ENCODE peak calls at places on chromosomes 1 and 21, in eight cellular contexts. O is tibial nerve, X is ascending aorta, I is K562, K is HCT116, Y is colonic mucosa, V is caudate nucleus, U is IMR-90. T is an unnamed sample.

GRCh38 chr1:192809286-192810252 is 730 bp downstream of the RGS2 start:
- DNase-seq in O (no peak), X (no peak), I (peak), K (no peak), Y (peak), V (no peak), U (peak), T (no peak)

GRCh38 chr1:38029081-38029681 is 16.6 kb downstream of the UTP11 start:
- DNase-seq in O (no peak), X (no peak), I (peak), K (no peak), Y (no peak), V (no peak), U (no peak), T (no peak)

GRCh38 chr1:180178511-180179161 is 24.0 kb downstream of the QSOX1 start:
- DNase-seq in O (peak), X (no peak), I (peak), K (peak), Y (peak), V (no peak), U (peak), T (no peak)

GRCh38 chr1:6392081-6392879 is 1.3 kb downstream of the ACOT7 start:
- DNase-seq in O (no peak), X (no peak), I (no peak), K (no peak), Y (peak), V (no peak), U (no peak), T (no peak)

GRCh38 chr1:219560856-219561255 is 52.0 kb downstream of the ZC3H11B start:
- DNase-seq in O (no peak), X (no peak), I (no peak), K (no peak), Y (no peak), V (no peak), U (no peak), T (no peak)

GRCh38 chr1:44808938-44809917 is 905 bp downstream of the BTBD19 start:
- DNase-seq in O (no peak), X (peak), I (peak), K (no peak), Y (peak), V (no peak), U (peak), T (no peak)

GRCh38 chr21:37970548-37970947 is 54.3 kb upstream of the KCNJ6 start:
- DNase-seq in O (no peak), X (no peak), I (no peak), K (no peak), Y (no peak), V (no peak), U (no peak), T (no peak)

GRCh38 chr1:238152119-238152518 is 261.4 kb upstream of the ZP4 start:
- DNase-seq in O (no peak), X (no peak), I (no peak), K (no peak), Y (no peak), V (no peak), U (no peak), T (no peak)

GRCh38 chr1:2529776-2530500 is at the start of gene HES5:
- DNase-seq in O (no peak), X (no peak), I (no peak), K (no peak), Y (peak), V (no peak), U (no peak), T (no peak)

GRCh38 chr1:174200746-174201145 is 41.4 kb downstream of the RABGAP1L start:
- DNase-seq in O (no peak), X (no peak), I (no peak), K (no peak), Y (no peak), V (no peak), U (no peak), T (no peak)

GRCh38 chr1:117092594-117092993 is 29.0 kb downstream of the TRIM45 start:
- DNase-seq in O (no peak), X (no peak), I (no peak), K (no peak), Y (no peak), V (no peak), U (no peak), T (no peak)

GRCh38 chr21:41678016-41678935 is 88.6 kb downstream of the RIPK4 start:
- DNase-seq in O (no peak), X (no peak), I (no peak), K (peak), Y (peak), V (no peak), U (peak), T (no peak)

GRCh38 chr1:241411056-241411775 is 54.2 kb upstream of the RGS7 start:
- DNase-seq in O (no peak), X (no peak), I (no peak), K (no peak), Y (no peak), V (no peak), U (peak), T (no peak)

GRCh38 chr1:48817505-48818114 is 40.9 kb upstream of the BEND5 start:
- DNase-seq in O (peak), X (no peak), I (no peak), K (peak), Y (peak), V (peak), U (peak), T (peak)

GRCh38 chr1:246151796-246152434 is 355.2 kb downstream of the SMYD3 start:
- DNase-seq in O (no peak), X (no peak), I (peak), K (no peak), Y (no peak), V (no peak), U (peak), T (no peak)

GRCh38 chr1:145959957-145960467 is 2.2 kb upstream of the LIX1L start:
- DNase-seq in O (no peak), X (no peak), I (no peak), K (no peak), Y (no peak), V (no peak), U (no peak), T (no peak)

GRCh38 chr21:45632165-45632896 is 11.2 kb upstream of the PCBP3 start:
- DNase-seq in O (no peak), X (no peak), I (no peak), K (no peak), Y (peak), V (no peak), U (no peak), T (no peak)

GRCh38 chr1:4137621-4138390 is 237.7 kb upstream of the C1orf174 start:
- DNase-seq in O (no peak), X (no peak), I (no peak), K (no peak), Y (no peak), V (no peak), U (no peak), T (no peak)

GRCh38 chr1:59569198-59569597 is 245.6 kb upstream of the HOOK1 start:
- DNase-seq in O (no peak), X (no peak), I (no peak), K (no peak), Y (no peak), V (no peak), U (no peak), T (no peak)

GRCh38 chr21:36698160-36699025 is 522 bp upstream of the SIM2 start:
- DNase-seq in O (no peak), X (no peak), I (no peak), K (peak), Y (no peak), V (no peak), U (peak), T (no peak)

GRCh38 chr21:44994581-44995171 is 54.8 kb downstream of the SLX9 start:
- DNase-seq in O (no peak), X (no peak), I (no peak), K (no peak), Y (no peak), V (no peak), U (no peak), T (no peak)

GRCh38 chr1:84920159-84920558 is 27.2 kb upstream of the LPAR3 start:
- DNase-seq in O (no peak), X (no peak), I (no peak), K (no peak), Y (no peak), V (no peak), U (no peak), T (no peak)

GRCh38 chr1:75723989-75724471 is 479 bp upstream of the ACADM start:
- DNase-seq in O (peak), X (no peak), I (peak), K (peak), Y (peak), V (peak), U (peak), T (peak)

GRCh38 chr1:63721531-63722189 is 52.2 kb upstream of the ROR1 start:
- DNase-seq in O (no peak), X (no peak), I (no peak), K (no peak), Y (no peak), V (no peak), U (peak), T (no peak)

GRCh38 chr1:155176544-155177071 is 3.0 kb downstream of the TRIM46 start:
- DNase-seq in O (peak), X (peak), I (peak), K (peak), Y (peak), V (peak), U (peak), T (no peak)

GRCh38 chr1:224644553-224645154 is 28.5 kb downstream of the CNIH3 start:
- DNase-seq in O (no peak), X (no peak), I (peak), K (peak), Y (peak), V (no peak), U (peak), T (no peak)

GRCh38 chr21:35035581-35035980 is 13.5 kb downstream of the RUNX1 start:
- DNase-seq in O (no peak), X (no peak), I (no peak), K (no peak), Y (no peak), V (no peak), U (no peak), T (no peak)

GRCh38 chr1:61289232-61289967 is 207.0 kb downstream of the NFIA start:
- DNase-seq in O (no peak), X (no peak), I (peak), K (no peak), Y (no peak), V (no peak), U (no peak), T (no peak)

GRCh38 chr1:114707604-114708003 is 9.0 kb downstream of the NRAS start:
- DNase-seq in O (no peak), X (no peak), I (no peak), K (no peak), Y (no peak), V (no peak), U (no peak), T (no peak)

GRCh38 chr1:15847893-15848142 is 311 bp downstream of the SPEN start:
- DNase-seq in O (no peak), X (no peak), I (no peak), K (no peak), Y (no peak), V (no peak), U (no peak), T (no peak)

GRCh38 chr21:38134084-38134873 is 122.5 kb upstream of the KCNJ15 start:
- DNase-seq in O (no peak), X (no peak), I (no peak), K (no peak), Y (no peak), V (no peak), U (no peak), T (no peak)

GRCh38 chr1:210373878-210374599 is 45.3 kb downstream of the HHAT start:
- DNase-seq in O (no peak), X (no peak), I (peak), K (peak), Y (peak), V (peak), U (peak), T (peak)

GRCh38 chr1:52614671-52615070 is 12.5 kb downstream of the GPX7 start:
- DNase-seq in O (no peak), X (no peak), I (no peak), K (no peak), Y (no peak), V (no peak), U (no peak), T (no peak)

GRCh38 chr1:225645194-225645593 is 7.7 kb downstream of the ENAH start:
- DNase-seq in O (no peak), X (no peak), I (no peak), K (no peak), Y (no peak), V (no peak), U (no peak), T (no peak)

GRCh38 chr1:241357366-241358305 is 631 bp upstream of the RGS7 start:
- DNase-seq in O (no peak), X (no peak), I (no peak), K (no peak), Y (no peak), V (no peak), U (no peak), T (no peak)

GRCh38 chr21:34558960-34559631 is 47.1 kb upstream of the KCNE1 start:
- DNase-seq in O (no peak), X (no peak), I (no peak), K (no peak), Y (no peak), V (no peak), U (peak), T (no peak)

GRCh38 chr1:15352122-15352957 is 57.3 kb upstream of the EFHD2 start:
- DNase-seq in O (no peak), X (no peak), I (peak), K (peak), Y (peak), V (no peak), U (peak), T (no peak)

DNA sequence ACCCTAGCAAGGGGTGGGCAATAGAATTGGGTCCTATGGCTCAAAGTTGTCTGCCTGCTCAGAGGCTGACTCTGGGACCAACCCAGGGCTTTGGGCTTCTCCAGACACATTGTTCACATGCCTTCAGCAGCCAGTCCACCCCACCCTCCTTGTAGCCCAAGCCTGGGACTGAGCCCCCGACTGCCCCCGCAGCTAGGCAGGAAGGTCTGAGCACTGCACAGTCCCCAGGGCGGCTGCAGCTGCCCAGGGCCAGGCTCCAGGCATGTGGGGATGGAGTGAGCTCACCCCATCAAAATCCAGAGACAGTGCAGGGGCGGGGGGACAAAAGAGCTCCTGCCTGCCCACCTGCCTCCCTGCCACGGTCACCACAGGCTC is 35.6 kb downstream of the HSPG2 start:
- DNase-seq in O (no peak), X (no peak), I (no peak), K (no peak), Y (no peak), V (no peak), U (peak), T (no peak)
- H3K27ac ChIP-seq in O (peak), X (peak), I (peak), K (no peak), Y (peak), V (no peak), U (no peak), T (no peak)

GRCh38 chr1:165597883-165598675 is 33.0 kb upstream of the MGST3 start:
- DNase-seq in O (peak), X (peak), I (peak), K (peak), Y (peak), V (peak), U (peak), T (peak)
- H3K27ac ChIP-seq in O (peak), X (peak), I (peak), K (peak), Y (peak), V (peak), U (peak), T (peak)

GRCh38 chr1:10168912-10169514 is 41.4 kb upstream of the KIF1B start:
- DNase-seq in O (no peak), X (no peak), I (no peak), K (no peak), Y (no peak), V (no peak), U (no peak), T (no peak)
- H3K27ac ChIP-seq in O (no peak), X (no peak), I (no peak), K (no peak), Y (no peak), V (no peak), U (no peak), T (no peak)

DNA sequence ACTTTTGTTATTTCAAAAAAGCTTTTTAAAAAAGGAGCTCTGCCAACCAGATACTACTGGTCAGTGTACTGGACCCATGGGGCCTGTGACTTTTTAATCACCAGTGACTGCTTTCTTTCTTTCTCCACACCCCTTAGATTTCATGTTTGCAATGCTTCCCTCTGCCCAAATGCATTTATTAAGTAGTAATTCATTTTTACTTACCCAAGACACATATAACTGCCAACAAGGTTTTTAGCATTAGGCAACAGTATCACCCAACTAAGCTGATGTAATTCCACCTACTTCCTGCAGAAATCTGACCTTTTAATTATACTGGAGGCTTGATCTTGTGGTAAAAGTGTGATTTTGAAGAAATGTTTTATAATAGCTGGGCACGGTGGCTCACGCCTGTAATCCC is 12.5 kb downstream of the MECR start:
- DNase-seq in O (no peak), X (no peak), I (no peak), K (no peak), Y (no peak), V (no peak), U (no peak), T (no peak)
- H3K27ac ChIP-seq in O (no peak), X (no peak), I (no peak), K (no peak), Y (no peak), V (no peak), U (no peak), T (no peak)

DNA sequence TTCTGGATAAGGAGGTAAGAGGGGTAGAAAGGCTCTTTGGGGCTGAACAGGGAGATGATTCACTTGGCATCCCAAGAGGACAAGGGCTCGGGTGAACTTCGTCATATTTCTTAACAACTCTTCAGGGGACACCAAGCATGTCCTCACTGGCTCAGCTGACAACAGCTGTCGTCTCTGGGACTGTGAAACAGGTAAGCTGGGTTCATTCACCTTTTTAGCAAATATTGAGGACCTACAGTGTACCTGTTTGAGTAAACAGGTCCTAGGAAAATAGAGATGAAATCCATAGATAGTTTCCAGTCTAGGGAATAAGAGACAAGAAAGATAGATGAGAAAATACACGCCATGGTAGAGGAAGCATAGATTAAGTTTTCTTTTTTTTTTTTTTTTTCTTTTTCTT is 2.1 kb downstream of the EIF3I start:
- DNase-seq in O (no peak), X (no peak), I (no peak), K (no peak), Y (no peak), V (no peak), U (no peak), T (no peak)
- H3K27ac ChIP-seq in O (no peak), X (peak), I (peak), K (no peak), Y (no peak), V (no peak), U (no peak), T (no peak)

GRCh38 chr21:21085206-21085605 is 87.0 kb downstream of the NCAM2 start:
- DNase-seq in O (no peak), X (no peak), I (no peak), K (no peak), Y (no peak), V (peak), U (no peak), T (no peak)
- H3K27ac ChIP-seq in O (no peak), X (no peak), I (no peak), K (no peak), Y (no peak), V (no peak), U (no peak), T (no peak)

GRCh38 chr1:228276361-228276831 is 68.6 kb downstream of the OBSCN start:
- DNase-seq in O (no peak), X (no peak), I (no peak), K (no peak), Y (no peak), V (no peak), U (no peak), T (no peak)
- H3K27ac ChIP-seq in O (peak), X (peak), I (no peak), K (no peak), Y (no peak), V (no peak), U (peak), T (no peak)

T was measured in AG04450.